ENCODE peak calls at places on chromosomes 13 and 19, in eight cellular contexts. Z is left ventricle myocardium inferior, W is mesothelial cell of epicardium, H is H9, X is AG09319, G is body of pancreas, L is mucosa of descending colon, S is SK-N-SH. O is an unnamed sample.

GRCh38 chr19:493391-494170 is 2.7 kb upstream of the MADCAM1 start:
- DNase-seq in Z (no peak), W (no peak), H (peak), X (no peak), G (no peak), L (no peak), S (no peak), O (no peak)

GRCh38 chr19:46574533-46574932 is 26.6 kb upstream of the CALM3 start:
- DNase-seq in Z (no peak), W (no peak), H (no peak), X (no peak), G (no peak), L (no peak), S (peak), O (peak)

GRCh38 chr19:39411832-39412099 is 703 bp upstream of the PLEKHG2 start:
- DNase-seq in Z (peak), W (peak), H (peak), X (peak), G (peak), L (peak), S (peak), O (peak)

GRCh38 chr19:3665681-3666544 is 34.4 kb downstream of the PIP5K1C start:
- DNase-seq in Z (peak), W (peak), H (peak), X (no peak), G (peak), L (peak), S (peak), O (peak)

GRCh38 chr19:42466521-42467436 is 24.0 kb upstream of the CXCL17 start:
- DNase-seq in Z (no peak), W (no peak), H (no peak), X (no peak), G (no peak), L (no peak), S (no peak), O (peak)

GRCh38 chr13:37381502-37381901 is 217.1 kb downstream of the POSTN start:
- DNase-seq in Z (no peak), W (no peak), H (no peak), X (no peak), G (no peak), L (no peak), S (no peak), O (no peak)

GRCh38 chr19:4144666-4145261 is 8.7 kb upstream of the CREB3L3 start:
- DNase-seq in Z (no peak), W (no peak), H (no peak), X (no peak), G (no peak), L (peak), S (peak), O (peak)

GRCh38 chr13:37369618-37370017 is 228.9 kb downstream of the POSTN start:
- DNase-seq in Z (no peak), W (no peak), H (no peak), X (no peak), G (no peak), L (no peak), S (no peak), O (peak)

GRCh38 chr13:27973956-27974662 is 5.0 kb upstream of the CDX2 start:
- DNase-seq in Z (no peak), W (no peak), H (no peak), X (no peak), G (no peak), L (peak), S (peak), O (no peak)

GRCh38 chr13:27976362-27977177 is 7.5 kb upstream of the CDX2 start:
- DNase-seq in Z (no peak), W (no peak), H (peak), X (no peak), G (no peak), L (peak), S (no peak), O (no peak)

GRCh38 chr13:27448308-27448707 is 2.1 kb downstream of the MTIF3 start:
- DNase-seq in Z (no peak), W (no peak), H (no peak), X (no peak), G (no peak), L (no peak), S (no peak), O (no peak)

GRCh38 chr19:42412223-42412622 is 15.0 kb downstream of the LIPE start:
- DNase-seq in Z (no peak), W (no peak), H (no peak), X (no peak), G (no peak), L (peak), S (peak), O (no peak)

GRCh38 chr19:50007170-50007569 is 18.0 kb downstream of the VRK3 start:
- DNase-seq in Z (no peak), W (no peak), H (no peak), X (no peak), G (no peak), L (no peak), S (no peak), O (no peak)

GRCh38 chr19:48509467-48510194 is 2.0 kb downstream of the LMTK3 start:
- DNase-seq in Z (no peak), W (no peak), H (peak), X (no peak), G (no peak), L (no peak), S (no peak), O (no peak)

GRCh38 chr13:22848539-22849052 is 332.2 kb upstream of the SGCG start:
- DNase-seq in Z (no peak), W (no peak), H (peak), X (no peak), G (peak), L (peak), S (peak), O (no peak)

GRCh38 chr19:4279530-4280422 is 710 bp downstream of the SHD start:
- DNase-seq in Z (no peak), W (no peak), H (no peak), X (no peak), G (no peak), L (no peak), S (peak), O (no peak)

GRCh38 chr19:46902402-46902766 is 41.6 kb downstream of the ARHGAP35 start:
- DNase-seq in Z (no peak), W (no peak), H (no peak), X (no peak), G (peak), L (no peak), S (no peak), O (no peak)

GRCh38 chr19:39546599-39546998 is 6.6 kb upstream of the EID2 start:
- DNase-seq in Z (no peak), W (no peak), H (peak), X (no peak), G (no peak), L (no peak), S (no peak), O (no peak)

GRCh38 chr19:50384685-50385535 is 763 bp downstream of the POLD1 start:
- DNase-seq in Z (no peak), W (no peak), H (no peak), X (no peak), G (no peak), L (no peak), S (peak), O (peak)

GRCh38 chr13:25971499-25972145 is 80.2 kb downstream of the SHISA2 start:
- DNase-seq in Z (no peak), W (no peak), H (no peak), X (no peak), G (no peak), L (no peak), S (no peak), O (no peak)

GRCh38 chr19:41810301-41810700 is 13.9 kb downstream of the CEACAM3 start:
- DNase-seq in Z (no peak), W (no peak), H (no peak), X (no peak), G (no peak), L (no peak), S (no peak), O (no peak)

GRCh38 chr19:51815038-51815437 is 20.1 kb downstream of the FPR3 start:
- DNase-seq in Z (no peak), W (no peak), H (no peak), X (no peak), G (no peak), L (no peak), S (no peak), O (no peak)

GRCh38 chr19:293436-294110 is 2.4 kb upstream of the PLPP2 start:
- DNase-seq in Z (no peak), W (no peak), H (no peak), X (no peak), G (no peak), L (no peak), S (peak), O (no peak)

GRCh38 chr13:79992111-79992510 is 348.8 kb downstream of the SPRY2 start:
- DNase-seq in Z (no peak), W (no peak), H (no peak), X (no peak), G (no peak), L (no peak), S (no peak), O (peak)

GRCh38 chr19:29680447-29680846 is 15.2 kb downstream of the PLEKHF1 start:
- DNase-seq in Z (peak), W (no peak), H (no peak), X (no peak), G (no peak), L (peak), S (no peak), O (no peak)

GRCh38 chr13:42720116-42720857 is 61.1 kb upstream of the FAM216B start:
- DNase-seq in Z (no peak), W (no peak), H (no peak), X (peak), G (peak), L (peak), S (no peak), O (peak)

GRCh38 chr19:4199699-4200293 is 17.3 kb downstream of the ANKRD24 start:
- DNase-seq in Z (no peak), W (no peak), H (peak), X (no peak), G (no peak), L (peak), S (peak), O (no peak)

GRCh38 chr13:83937579-83937978 is 55.3 kb upstream of the SLITRK1 start:
- DNase-seq in Z (no peak), W (no peak), H (no peak), X (no peak), G (no peak), L (no peak), S (no peak), O (no peak)
- TF ChIP-seq CTCF in Z (no peak), W (no peak), H (no peak), X (no peak), G (no peak), L (no peak), S (no peak), O (no peak)

GRCh38 chr19:34335914-34336313 is 29.1 kb upstream of the GPI start:
- DNase-seq in Z (no peak), W (no peak), H (no peak), X (no peak), G (no peak), L (no peak), S (no peak), O (no peak)
- TF ChIP-seq CTCF in Z (no peak), W (no peak), H (no peak), X (no peak), G (no peak), L (no peak), S (no peak), O (no peak)

GRCh38 chr19:10219678-10220077 is 11.5 kb downstream of the S1PR2 start:
- DNase-seq in Z (no peak), W (no peak), H (peak), X (no peak), G (no peak), L (peak), S (no peak), O (peak)
- TF ChIP-seq CTCF in Z (peak), W (peak), H (peak), X (peak), G (no peak), L (no peak), S (no peak), O (peak)

DNA sequence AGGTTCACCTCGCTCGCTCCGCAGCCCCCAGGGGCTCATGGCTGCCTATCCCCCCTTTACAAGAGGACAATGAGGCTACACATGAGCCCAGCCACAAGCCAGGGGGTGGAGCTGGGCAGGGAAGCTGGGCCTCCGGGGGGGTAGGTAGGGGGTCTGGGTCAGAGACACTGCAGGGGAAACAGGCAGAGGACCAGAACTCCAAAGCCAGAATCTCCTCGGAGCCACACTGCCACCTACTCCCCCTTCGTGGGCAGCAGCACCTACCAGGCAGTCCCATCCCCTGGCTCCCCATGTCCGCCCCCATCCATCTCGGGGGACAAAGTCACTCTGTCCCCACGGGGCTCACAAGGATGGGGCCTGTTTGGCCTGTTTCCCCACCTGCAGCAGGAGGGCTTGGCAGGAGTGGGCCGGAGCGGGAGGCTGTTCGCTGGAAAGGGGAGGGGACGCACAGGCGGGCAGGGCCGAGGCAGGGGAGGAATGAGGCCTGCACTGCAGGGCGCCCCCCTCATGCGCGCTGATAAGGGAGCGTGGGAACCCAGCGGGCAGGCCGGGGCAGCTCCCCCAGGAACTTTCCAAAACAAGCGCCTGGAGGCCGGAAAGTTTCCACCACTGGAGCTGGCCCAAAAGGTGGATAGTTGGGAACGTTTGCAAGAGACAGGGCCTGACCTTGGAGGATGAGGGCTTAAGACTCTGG is 545 bp upstream of the ISYNA1 start:
- DNase-seq in Z (peak), W (peak), H (peak), X (no peak), G (peak), L (no peak), S (no peak), O (peak)
- TF ChIP-seq CTCF in Z (no peak), W (no peak), H (no peak), X (no peak), G (no peak), L (no peak), S (no peak), O (no peak)

DNA sequence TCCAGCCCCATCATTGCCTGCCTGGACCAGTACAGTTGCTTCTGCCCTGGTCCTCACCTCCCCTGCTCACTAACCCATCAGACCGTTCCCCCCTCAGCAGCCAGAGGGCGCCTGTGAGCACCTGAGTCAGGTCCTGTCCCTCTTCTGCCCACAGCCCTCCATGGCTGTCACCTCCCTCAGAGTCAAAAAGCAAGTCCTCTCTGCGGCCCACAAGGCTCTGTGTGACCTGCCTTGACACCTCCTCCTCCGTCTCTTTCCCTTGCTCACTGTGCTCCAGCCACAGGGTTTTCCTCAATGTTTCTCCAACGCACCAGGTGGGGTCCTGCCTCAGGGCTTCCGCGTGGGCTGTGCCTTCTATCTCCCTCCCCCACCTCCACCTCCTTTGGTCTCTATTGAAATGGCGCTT is 29.4 kb upstream of the PTPRS start:
- DNase-seq in Z (peak), W (no peak), H (peak), X (no peak), G (peak), L (peak), S (peak), O (peak)
- TF ChIP-seq CTCF in Z (peak), W (peak), H (peak), X (peak), G (peak), L (peak), S (peak), O (peak)

GRCh38 chr13:31996611-31997010 is 35.0 kb upstream of the FRY start:
- DNase-seq in Z (no peak), W (no peak), H (no peak), X (no peak), G (no peak), L (no peak), S (no peak), O (peak)
- TF ChIP-seq CTCF in Z (no peak), W (no peak), H (no peak), X (no peak), G (no peak), L (no peak), S (no peak), O (peak)

O was measured in choroid plexus epithelial cell.